ENCODE peak calls at places on chromosomes 6 and 20, in seven cellular contexts. L is CD8-positive, alpha-beta T cell; C is body of pancreas; N is lower lobe of right lung; X is prostate gland; G is Panc1; H is endothelial cell of umbilical vein. R is an unnamed sample.
A peak's percentile ranks its signal among the peaks of the same experiment; 100 is the strongest.

GRCh38 chr6:81023007-81023582 is 729.4 kb downstream of the TENT5A start:
- DNase-seq in L (no peak), C (no peak), N (no peak), X (no peak), G (no peak), H (no peak), R (no peak)

GRCh38 chr6:88490865-88491264 is 324.7 kb upstream of the CNR1 start:
- DNase-seq in L (no peak), C (no peak), N (no peak), X (no peak), G (no peak), H (peak; percentile 70), R (no peak)

GRCh38 chr6:40674170-40674569 is 87.0 kb upstream of the LRFN2 start:
- DNase-seq in L (no peak), C (no peak), N (no peak), X (no peak), G (no peak), H (no peak), R (no peak)

GRCh38 chr6:155740781-155741399 is 285.3 kb upstream of the NOX3 start:
- DNase-seq in L (no peak), C (no peak), N (no peak), X (no peak), G (no peak), H (no peak), R (no peak)

GRCh38 chr6:80182291-80182690 is 75.8 kb downstream of the BCKDHB start:
- DNase-seq in L (no peak), C (no peak), N (no peak), X (no peak), G (no peak), H (peak; percentile 75), R (no peak)

GRCh38 chr20:64069614-64070243 is 6.7 kb downstream of the TCEA2 start:
- DNase-seq in L (no peak), C (no peak), N (peak; percentile 63), X (no peak), G (no peak), H (peak; percentile 29), R (no peak)

GRCh38 chr6:1604347-1604990 is 5.2 kb upstream of the FOXC1 start:
- DNase-seq in L (peak; percentile 74), C (peak; percentile 76), N (peak; percentile 74), X (peak; percentile 58), G (no peak), H (peak; percentile 63), R (no peak)

GRCh38 chr20:50730765-50731054 is 670 bp upstream of the PARD6B start:
- DNase-seq in L (no peak), C (no peak), N (no peak), X (no peak), G (no peak), H (no peak), R (no peak)

GRCh38 chr6:150201285-150201684 is 58.4 kb downstream of the PPP1R14C start:
- DNase-seq in L (no peak), C (no peak), N (no peak), X (no peak), G (no peak), H (no peak), R (no peak)

GRCh38 chr6:4311976-4312860 is 176.8 kb upstream of the ECI2 start:
- DNase-seq in L (no peak), C (no peak), N (no peak), X (no peak), G (no peak), H (no peak), R (no peak)

GRCh38 chr6:27592481-27593199 is 119.7 kb upstream of the ZNF184 start:
- DNase-seq in L (no peak), C (no peak), N (no peak), X (no peak), G (peak; percentile 98), H (peak; percentile 44), R (no peak)

GRCh38 chr6:44512868-44513641 is 125.5 kb downstream of the CDC5L start:
- DNase-seq in L (no peak), C (no peak), N (no peak), X (no peak), G (no peak), H (peak; percentile 17), R (no peak)

GRCh38 chr6:80181352-80182081 is 75.0 kb downstream of the BCKDHB start:
- DNase-seq in L (no peak), C (no peak), N (no peak), X (no peak), G (no peak), H (no peak), R (no peak)

GRCh38 chr6:28371706-28372451 is 22.1 kb downstream of the ZKSCAN3 start:
- DNase-seq in L (no peak), C (no peak), N (no peak), X (no peak), G (no peak), H (no peak), R (no peak)

DNA sequence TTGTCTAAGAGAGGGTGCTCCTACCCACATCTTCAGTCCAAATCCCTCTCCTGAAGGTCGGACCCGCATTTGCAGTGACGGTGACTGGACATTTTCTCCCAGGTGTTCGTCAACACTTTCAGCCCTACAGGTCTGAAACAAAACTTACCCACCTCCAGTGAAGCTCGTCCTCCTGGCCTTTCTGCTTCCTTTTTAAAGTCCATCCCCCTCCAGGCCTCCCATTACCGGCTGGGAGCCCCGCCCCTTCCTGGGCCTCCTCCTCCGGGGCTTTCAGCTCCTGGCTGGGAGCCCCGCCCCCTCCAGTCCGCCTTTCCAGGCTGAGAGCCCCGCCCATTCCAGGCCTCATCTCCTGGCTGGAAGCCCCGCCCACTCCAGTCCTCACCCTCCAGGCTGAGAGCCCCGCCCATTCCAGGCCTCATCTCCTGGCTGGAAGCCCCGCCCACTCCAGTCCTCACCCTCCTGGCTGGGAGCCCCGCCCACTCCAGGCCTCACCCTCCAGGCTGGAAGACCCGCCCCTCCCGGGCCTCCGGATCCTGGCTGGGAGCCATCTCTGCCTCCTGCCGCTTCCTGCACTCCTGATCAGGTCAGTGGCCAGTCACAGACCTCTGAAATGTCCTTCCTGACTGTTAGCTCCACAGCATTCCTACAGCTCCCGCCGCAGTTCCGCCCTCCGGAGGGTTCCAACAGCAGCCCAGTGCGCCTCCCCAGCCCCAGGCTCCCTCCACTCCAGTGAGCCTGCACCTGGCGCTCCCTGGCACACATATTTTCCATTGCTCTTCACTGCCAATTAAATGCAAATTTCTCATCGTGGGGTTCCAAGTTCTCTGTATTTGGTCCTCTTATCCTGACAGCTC is 98.5 kb downstream of the LY86 start:
- DNase-seq in L (peak; percentile 33), C (peak; percentile 100), N (peak; percentile 98), X (peak; percentile 69), G (no peak), H (peak; percentile 96), R (peak; percentile 98)
- H3K4me1 ChIP-seq in L (no peaks in the 10 kb centered on the region), C (peaks cover 58% of the 10 kb centered on the region), N (peaks cover 65% of the 10 kb centered on the region), X (peaks cover 6% of the 10 kb centered on the region), G (peaks cover 7% of the 10 kb centered on the region), H (peaks cover 43% of the 10 kb centered on the region), R (peaks cover 42% of the 10 kb centered on the region)

GRCh38 chr6:130775421-130776012 is 51.7 kb upstream of the SMLR1 start:
- DNase-seq in L (no peak), C (no peak), N (no peak), X (no peak), G (no peak), H (no peak), R (no peak)

GRCh38 chr6:130780137-130780536 is 47.1 kb upstream of the SMLR1 start:
- DNase-seq in L (no peak), C (no peak), N (no peak), X (no peak), G (no peak), H (no peak), R (no peak)

GRCh38 chr6:130778946-130779657 is 48.1 kb upstream of the SMLR1 start:
- DNase-seq in L (no peak), C (no peak), N (no peak), X (no peak), G (no peak), H (no peak), R (no peak)

GRCh38 chr6:130779658-130780033 is 47.6 kb upstream of the SMLR1 start:
- DNase-seq in L (no peak), C (no peak), N (no peak), X (no peak), G (no peak), H (no peak), R (no peak)

GRCh38 chr6:130776287-130776925 is 50.8 kb upstream of the SMLR1 start:
- DNase-seq in L (no peak), C (no peak), N (no peak), X (no peak), G (no peak), H (no peak), R (no peak)
- H3K27ac ChIP-seq in L (no peak overlapping the region), C (no peak overlapping the region), N (no peak overlapping the region), X (no peak overlapping the region), G (no peak overlapping the region), H (no peak overlapping the region), R (no peak overlapping the region)

DNA sequence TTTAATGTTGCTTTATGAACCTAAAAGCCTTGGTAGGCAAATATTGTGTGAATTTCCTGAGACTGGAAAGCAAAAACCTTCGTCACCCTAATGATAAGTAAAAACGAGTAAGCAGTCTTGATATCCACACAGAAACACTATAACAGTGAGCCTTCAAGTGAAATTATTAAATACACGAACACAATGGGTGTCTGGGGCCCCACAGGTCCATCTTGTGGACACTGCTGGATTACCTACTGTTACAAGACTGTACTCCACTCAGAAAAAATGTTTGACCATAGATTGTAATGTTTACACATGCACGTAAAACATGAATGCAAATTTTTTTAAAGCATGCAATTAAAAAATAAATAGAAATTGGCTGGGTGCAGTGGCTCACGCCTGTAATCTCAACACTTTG is 466.9 kb downstream of the CD83 start:
- DNase-seq in L (no peak), C (no peak), N (no peak), X (no peak), G (no peak), H (no peak), R (no peak)
- TF ChIP-seq CTCF in L (no peak), C (no peak), N (no peak), X (no peak), G (peak; percentile 6), H (no peak), R (no peak)

GRCh38 chr20:41058674-41059008 is 30.0 kb downstream of the TOP1 start:
- DNase-seq in L (no peak), C (no peak), N (no peak), X (no peak), G (no peak), H (no peak), R (no peak)

GRCh38 chr20:41058007-41058673 is 29.5 kb downstream of the TOP1 start:
- DNase-seq in L (no peak), C (no peak), N (no peak), X (no peak), G (no peak), H (peak; percentile 71), R (no peak)

GRCh38 chr20:41063442-41063841 is 34.8 kb downstream of the TOP1 start:
- DNase-seq in L (no peak), C (no peak), N (no peak), X (no peak), G (no peak), H (no peak), R (no peak)

GRCh38 chr20:41059236-41059635 is 30.6 kb downstream of the TOP1 start:
- DNase-seq in L (no peak), C (no peak), N (no peak), X (no peak), G (no peak), H (no peak), R (no peak)

DNA sequence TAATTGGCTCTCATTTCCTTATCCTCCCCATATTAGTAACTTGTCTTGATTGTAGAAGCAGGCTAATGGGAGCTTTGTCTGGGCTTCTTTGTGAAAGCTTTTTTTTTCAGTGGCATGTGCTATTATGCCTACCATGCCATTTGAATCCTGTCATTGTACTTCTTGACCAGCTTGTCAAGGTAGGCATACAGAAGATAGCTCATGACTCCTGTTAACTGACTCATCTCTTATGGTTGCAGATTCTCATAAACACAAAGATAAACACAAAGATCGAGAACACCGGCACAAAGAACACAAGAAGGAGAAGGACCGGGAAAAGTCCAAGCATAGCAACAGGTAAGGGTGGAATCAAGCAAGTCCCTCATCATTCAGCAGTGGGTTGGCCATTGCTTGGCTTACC is 32.5 kb downstream of the TOP1 start:
- DNase-seq in L (no peak), C (no peak), N (no peak), X (no peak), G (no peak), H (no peak), R (no peak)
- H3K4me1 ChIP-seq in L (no peaks in the 10 kb centered on the region), C (peaks cover 8% of the 10 kb centered on the region), N (peaks cover 38% of the 10 kb centered on the region), X (no peaks in the 10 kb centered on the region), G (no peaks in the 10 kb centered on the region), H (peaks cover 24% of the 10 kb centered on the region), R (peaks cover 20% of the 10 kb centered on the region)